ENCODE peak calls at places on chromosomes 2 and 18, in five cellular contexts. J is fibroblast of lung, G is right atrium auricular region, S is left lung, C is right lobe of liver. A is an unnamed sample.

GRCh38 chr2:128313076-128313836 is 5.4 kb downstream of the HS6ST1 start:
- DNase-seq in G (peak; percentile 53), J (peak; percentile 72), S (peak; percentile 16), C (peak; percentile 18), A (peak; percentile 54)

GRCh38 chr2:43127208-43127940 is 99.0 kb downstream of the ZFP36L2 start:
- DNase-seq in S (peak; percentile 87), J (no peak), C (peak; percentile 82), G (no peak), A (peak; percentile 39)

GRCh38 chr18:64734063-64734462 is 585.2 kb upstream of the LINC00305 start:
- DNase-seq in C (no peak), S (no peak), J (no peak), G (no peak), A (no peak)

GRCh38 chr2:221075203-221075602 is 496.9 kb downstream of the EPHA4 start:
- DNase-seq in J (peak; percentile 96), G (no peak), C (no peak), S (no peak), A (no peak)

GRCh38 chr2:198101688-198102087 is 297.3 kb downstream of the PLCL1 start:
- DNase-seq in G (no peak), J (no peak), C (no peak), S (no peak), A (no peak)

GRCh38 chr2:12705742-12706141 is 11.0 kb upstream of the TRIB2 start:
- DNase-seq in J (no peak), C (no peak), G (no peak), S (no peak), A (no peak)

GRCh38 chr2:124919296-124919695 is 894.2 kb downstream of the CNTNAP5 start:
- DNase-seq in C (no peak), J (no peak), S (no peak), G (no peak), A (no peak)

GRCh38 chr2:38666578-38666926 is 638 bp downstream of the GALM start:
- DNase-seq in C (peak; percentile 21), J (peak; percentile 19), G (no peak), S (peak; percentile 59), A (no peak)

GRCh38 chr2:8684421-8684884 is 2.6 kb downstream of the ID2 start:
- DNase-seq in G (no peak), S (no peak), J (peak; percentile 54), C (no peak), A (peak; percentile 43)

GRCh38 chr2:95297088-95297487 is at the start of gene KCNIP3:
- DNase-seq in G (no peak), C (no peak), J (peak; percentile 18), S (no peak), A (no peak)

GRCh38 chr2:230443540-230443939 is 27.5 kb downstream of the SP100 start:
- DNase-seq in J (peak; percentile 61), S (no peak), G (no peak), C (no peak), A (no peak)

GRCh38 chr2:8573234-8573941 is 108.5 kb upstream of the ID2 start:
- DNase-seq in G (no peak), S (no peak), C (no peak), J (no peak), A (no peak)

GRCh38 chr2:11901351-11902069 is 155.1 kb downstream of the LPIN1 start:
- DNase-seq in S (no peak), J (no peak), G (no peak), C (no peak), A (no peak)

GRCh38 chr2:64330691-64331429 is 123.1 kb upstream of the LGALSL start:
- DNase-seq in C (peak; percentile 73), J (peak; percentile 77), G (peak; percentile 91), S (peak; percentile 78), A (peak; percentile 83)

GRCh38 chr2:37635359-37636208 is 35.9 kb downstream of the CDC42EP3 start:
- DNase-seq in G (no peak), S (peak; percentile 73), J (peak; percentile 75), C (peak; percentile 19), A (no peak)

GRCh38 chr2:26255735-26256384 is 11.1 kb downstream of the HADHB start:
- DNase-seq in C (no peak), G (no peak), S (no peak), J (no peak), A (no peak)

GRCh38 chr2:97995026-97995733 is 568 bp downstream of the TMEM131 start:
- DNase-seq in S (peak; percentile 61), G (no peak), C (peak; percentile 71), J (peak; percentile 38), A (peak; percentile 50)

GRCh38 chr2:208366215-208367132 is 40.1 kb upstream of the PTH2R start:
- DNase-seq in C (no peak), G (no peak), S (no peak), J (no peak), A (no peak)
- H3K4me3 ChIP-seq in C (no peak overlapping the region), G (no peak overlapping the region), S (no peak overlapping the region), J (no peak overlapping the region), A (no peak overlapping the region)

DNA sequence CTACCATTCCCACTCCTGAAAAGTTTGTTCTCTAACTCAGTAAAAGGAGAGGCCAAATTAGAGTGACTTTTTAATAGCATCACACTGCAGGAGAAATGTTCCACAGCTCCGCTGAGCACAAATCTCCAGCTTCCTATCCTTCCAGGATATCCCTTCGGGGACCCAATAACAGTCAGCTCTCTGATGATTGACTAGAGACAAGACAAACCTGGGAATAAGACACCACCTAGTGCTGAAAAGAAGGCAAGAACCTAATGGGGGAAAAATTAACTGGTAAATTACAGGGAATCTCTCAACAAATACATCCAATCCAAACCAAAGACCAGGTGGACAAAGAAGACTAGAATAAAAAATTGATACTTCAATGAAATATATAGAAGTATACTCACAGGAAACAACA is 977.1 kb upstream of the SOX11 start:
- DNase-seq in C (no peak), S (no peak), G (no peak), J (no peak), A (no peak)
- H3K9me3 ChIP-seq in C (no peaks in the 10 kb centered on the region), S (no peaks in the 10 kb centered on the region), G (no peaks in the 10 kb centered on the region), J (no peaks in the 10 kb centered on the region), A (no peaks in the 10 kb centered on the region)

GRCh38 chr2:10810175-10811161 is 2.1 kb downstream of the PDIA6 start:
- DNase-seq in C (no peak), G (no peak), J (peak; percentile 49), S (no peak), A (no peak)
- H3K4me3 ChIP-seq in C (peak overlapping the region; percentile 1), G (no peak overlapping the region), J (peak overlapping the region; percentile 68), S (no peak overlapping the region), A (peak overlapping the region; percentile 76)

GRCh38 chr2:236993-237539 is 26.8 kb downstream of the SH3YL1 start:
- DNase-seq in S (no peak), J (no peak), G (no peak), C (no peak), A (no peak)
- H3K9me3 ChIP-seq in S (no peaks in the 10 kb centered on the region), J (no peaks in the 10 kb centered on the region), G (no peaks in the 10 kb centered on the region), C (no peaks in the 10 kb centered on the region), A (no peaks in the 10 kb centered on the region)